ENCODE peak calls at places on chromosomes 16 and 17, in seven cellular contexts. F, H, Y, L, C, B and P are unnamed samples.
A peak's percentile ranks its signal among the peaks of the same experiment; 100 is the strongest.

GRCh38 chr17:32102697-32103096 is 39.6 kb upstream of the RHOT1 start:
- DNase-seq in F (no peak), H (peak; percentile 51), B (no peak), L (no peak), C (peak; percentile 28), Y (no peak), P (no peak)

GRCh38 chr17:59762826-59763374 is 55.4 kb downstream of the VMP1 start:
- DNase-seq in F (no peak), H (no peak), L (no peak), B (no peak), C (no peak), Y (no peak), P (no peak)

GRCh38 chr16:85355515-85355837 is 243.2 kb upstream of the CIBAR2 start:
- DNase-seq in Y (no peak), H (no peak), L (no peak), B (no peak), F (no peak), C (no peak), P (no peak)

GRCh38 chr17:77609553-77610517 is 348.7 kb upstream of the TNRC6C start:
- DNase-seq in F (no peak), L (peak; percentile 71), C (no peak), B (no peak), H (peak; percentile 66), Y (no peak), P (no peak)

GRCh38 chr17:15076991-15077663 is 188.0 kb downstream of the PMP22 start:
- DNase-seq in H (no peak), B (no peak), L (no peak), Y (no peak), F (no peak), C (no peak), P (no peak)

GRCh38 chr16:1972490-1972877 is 631 bp downstream of the TBL3 start:
- DNase-seq in C (no peak), B (no peak), Y (peak; percentile 56), F (no peak), H (no peak), L (no peak), P (no peak)

GRCh38 chr17:82121660-82122629 is 23.9 kb upstream of the FASN start:
- DNase-seq in Y (no peak), B (no peak), C (no peak), F (no peak), L (no peak), H (no peak), P (no peak)

GRCh38 chr16:35182943-35183550 is 1723.6 kb downstream of the TP53TG3F start:
- DNase-seq in Y (no peak), L (no peak), C (no peak), B (no peak), F (no peak), H (no peak), P (no peak)

GRCh38 chr16:8579559-8579958 is 10.8 kb downstream of the TMEM114 start:
- DNase-seq in Y (no peak), C (no peak), B (no peak), F (no peak), H (no peak), L (no peak), P (no peak)

GRCh38 chr17:47205419-47205963 is 3.7 kb upstream of the MYL4 start:
- DNase-seq in H (no peak), Y (peak; percentile 44), C (peak; percentile 80), L (peak; percentile 67), F (no peak), B (no peak), P (no peak)

GRCh38 chr16:58563775-58564174 is 48.5 kb downstream of the SETD6 start:
- DNase-seq in C (no peak), Y (peak; percentile 17), B (no peak), F (no peak), H (no peak), L (no peak), P (no peak)
- TF ChIP-seq CTCF in C (peak; percentile 56), Y (peak; percentile 24), B (no peak), F (no peak), H (no peak), L (no peak), P (no peak)

GRCh38 chr16:12576878-12577277 is 226.8 kb downstream of the CPPED1 start:
- DNase-seq in H (no peak), Y (no peak), B (no peak), F (no peak), L (no peak), C (no peak), P (no peak)
- TF ChIP-seq CTCF in H (no peak), Y (no peak), B (no peak), F (no peak), L (no peak), C (no peak), P (no peak)

GRCh38 chr16:88442435-88442810 is 10.7 kb upstream of the ZFPM1 start:
- DNase-seq in H (no peak), L (no peak), F (no peak), C (peak; percentile 59), B (no peak), Y (no peak), P (no peak)
- TF ChIP-seq CTCF in H (no peak), L (no peak), F (no peak), C (no peak), B (no peak), Y (no peak), P (no peak)

GRCh38 chr17:43873091-43873490 is 26.1 kb downstream of the CD300LG start:
- DNase-seq in Y (peak; percentile 56), C (peak; percentile 47), H (no peak), B (no peak), L (no peak), F (no peak), P (no peak)
- TF ChIP-seq CTCF in Y (peak; percentile 55), C (peak; percentile 47), H (no peak), B (no peak), L (no peak), F (no peak), P (no peak)

DNA sequence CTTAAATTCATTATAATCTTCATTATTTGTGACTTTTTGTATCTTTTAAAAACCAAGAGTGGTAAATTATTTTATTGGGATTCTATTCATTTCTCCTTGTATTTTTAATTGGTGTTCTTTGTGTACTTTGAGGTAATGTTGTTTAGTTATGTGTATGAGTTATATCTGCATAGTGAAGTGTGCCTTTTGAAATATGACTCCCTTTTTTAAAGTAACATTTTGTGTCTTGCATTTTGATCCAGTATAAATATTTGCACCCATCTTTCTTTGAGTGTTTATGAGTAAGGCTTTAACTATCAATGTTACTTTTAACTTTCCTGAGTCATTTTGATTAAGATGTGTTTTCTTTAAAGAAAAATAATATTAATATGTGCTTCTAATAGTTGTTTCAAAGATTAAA is 90.0 kb upstream of the MYOCD start:
- DNase-seq in C (no peak), Y (no peak), L (no peak), F (no peak), B (no peak), H (no peak), P (no peak)
- TF ChIP-seq CTCF in C (no peak), Y (no peak), L (no peak), F (no peak), B (no peak), H (no peak), P (no peak)

DNA sequence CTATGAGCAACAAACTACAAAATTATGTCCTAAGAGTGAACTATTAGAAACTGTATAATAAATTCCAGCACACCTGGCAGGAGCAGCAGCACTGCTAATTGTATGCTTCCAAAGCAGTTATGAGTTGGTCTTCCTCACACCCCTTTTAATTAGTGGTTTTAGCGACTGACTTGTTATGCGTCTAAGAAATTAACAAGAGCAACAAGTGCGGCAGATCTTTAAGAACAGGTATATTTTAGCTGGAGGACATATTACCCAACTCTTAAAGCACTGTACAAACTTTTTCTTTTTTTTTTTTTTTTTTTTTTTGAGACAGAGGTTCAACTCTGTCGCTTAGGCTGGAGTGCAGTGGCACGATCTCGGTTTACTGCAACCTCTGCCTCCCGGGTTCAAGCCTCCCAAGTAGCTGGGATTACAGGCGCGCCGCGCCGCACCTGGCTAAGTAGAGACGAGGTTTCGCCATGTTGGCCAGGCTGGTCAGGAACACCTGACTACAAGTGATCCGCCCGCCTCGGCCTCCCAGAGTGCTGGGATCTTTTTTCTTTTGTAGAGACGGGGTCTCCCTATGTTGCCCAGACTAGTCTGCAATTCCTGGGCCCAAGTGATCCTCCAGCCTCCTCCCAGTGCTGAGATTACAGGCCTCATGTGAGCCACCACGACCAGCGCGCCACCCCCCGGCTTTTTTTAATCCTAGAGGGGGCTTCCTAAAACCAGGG is 1.6 kb upstream of the FBXL20 start:
- DNase-seq in Y (peak; percentile 21), L (no peak), C (peak; percentile 54), F (no peak), B (no peak), H (no peak), P (no peak)
- TF ChIP-seq CTCF in Y (no peak), L (no peak), C (no peak), F (no peak), B (no peak), H (no peak), P (no peak)

GRCh38 chr16:23293016-23293415 is 9.1 kb upstream of the SCNN1B start:
- DNase-seq in L (no peak), C (no peak), B (no peak), H (no peak), Y (no peak), F (no peak), P (no peak)

GRCh38 chr16:23301251-23302044 is 654 bp upstream of the SCNN1B start:
- DNase-seq in Y (peak; percentile 59), F (no peak), H (no peak), C (no peak), L (no peak), B (no peak), P (no peak)

GRCh38 chr16:23298290-23298689 is 3.8 kb upstream of the SCNN1B start:
- DNase-seq in C (no peak), B (no peak), H (no peak), F (no peak), Y (no peak), L (no peak), P (no peak)

GRCh38 chr16:23294260-23294659 is 7.8 kb upstream of the SCNN1B start:
- DNase-seq in C (no peak), F (no peak), B (no peak), Y (no peak), H (no peak), L (no peak), P (no peak)

DNA sequence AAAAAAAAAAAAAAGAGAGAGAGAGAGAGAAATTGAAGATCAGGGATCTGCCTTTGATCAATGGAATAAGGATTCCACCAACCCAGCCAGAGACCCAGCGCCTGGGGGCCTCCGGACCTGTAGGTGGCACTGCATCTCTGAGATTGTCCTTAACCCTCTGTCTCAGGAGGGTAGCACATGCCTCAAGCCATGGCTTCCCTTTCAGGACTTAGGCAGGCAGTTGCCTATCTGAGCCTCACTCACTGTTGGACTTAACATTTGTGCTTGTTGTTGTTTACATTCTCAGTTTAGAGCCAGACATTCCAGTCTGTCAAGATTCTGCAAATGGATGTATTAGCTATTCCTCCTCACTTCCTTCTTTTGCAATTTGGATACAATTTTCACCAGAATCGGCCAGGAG is 5.1 kb upstream of the SCNN1B start:
- DNase-seq in C (peak; percentile 87), F (no peak), B (no peak), H (no peak), L (no peak), Y (peak; percentile 79), P (no peak)
- TF ChIP-seq CTCF in C (peak; percentile 68), F (no peak), B (no peak), H (peak; percentile 22), L (no peak), Y (peak; percentile 72), P (no peak)